ENCODE peak calls at places on chromosomes 1 and 21, in ten cellular contexts. X, P, H, T, W, Q, L, S, I and Y are unnamed samples.

GRCh38 chr1:150281221-150281757 is 1.1 kb upstream of the CIART start:
- DNase-seq in X (peak; percentile 68), P (peak; percentile 45), H (peak; percentile 81), T (peak; percentile 43), W (peak; percentile 82), Q (peak; percentile 78), L (peak; percentile 84), S (peak; percentile 76), I (peak; percentile 69), Y (peak; percentile 77)

GRCh38 chr21:31326478-31327247 is 17.4 kb downstream of the TIAM1 start:
- DNase-seq in X (no peak), P (no peak), H (no peak), T (no peak), W (no peak), Q (peak; percentile 57), L (no peak), S (no peak), I (no peak), Y (no peak)

GRCh38 chr1:156282143-156282478 is 514 bp downstream of the SMG5 start:
- DNase-seq in X (no peak), P (no peak), H (peak; percentile 74), T (no peak), W (no peak), Q (no peak), L (no peak), S (peak; percentile 55), I (no peak), Y (no peak)

GRCh38 chr1:19468397-19468956 is 16.9 kb downstream of the CAPZB start:
- DNase-seq in X (peak; percentile 30), P (no peak), H (no peak), T (no peak), W (no peak), Q (no peak), L (peak; percentile 49), S (no peak), I (no peak), Y (no peak)

GRCh38 chr1:115507256-115507589 is 134.5 kb upstream of the VANGL1 start:
- DNase-seq in X (peak; percentile 1), P (no peak), H (peak; percentile 9), T (no peak), W (peak; percentile 28), Q (peak; percentile 68), L (peak; percentile 50), S (peak; percentile 49), I (peak; percentile 59), Y (peak; percentile 62)

GRCh38 chr1:172383541-172383940 is 36.9 kb upstream of the C1orf105 start:
- DNase-seq in X (no peak), P (no peak), H (no peak), T (no peak), W (no peak), Q (peak; percentile 66), L (peak; percentile 63), S (no peak), I (no peak), Y (peak; percentile 74)

GRCh38 chr1:190175320-190175719 is 302.3 kb downstream of the BRINP3 start:
- DNase-seq in X (no peak), P (no peak), H (no peak), T (no peak), W (no peak), Q (no peak), L (no peak), S (no peak), I (no peak), Y (peak; percentile 4)

GRCh38 chr1:67831850-67832513 is 1.3 kb downstream of the GNG12 start:
- DNase-seq in X (no peak), P (peak; percentile 48), H (peak; percentile 86), T (peak; percentile 55), W (peak; percentile 57), Q (peak; percentile 77), L (peak; percentile 84), S (peak; percentile 69), I (no peak), Y (peak; percentile 83)

GRCh38 chr1:48692235-48692634 is 84.5 kb downstream of the BEND5 start:
- DNase-seq in X (no peak), P (no peak), H (no peak), T (no peak), W (no peak), Q (no peak), L (no peak), S (no peak), I (no peak), Y (no peak)

GRCh38 chr1:33182452-33182851 is 609 bp upstream of the TRIM62 start:
- DNase-seq in X (no peak), P (no peak), H (peak; percentile 75), T (no peak), W (peak; percentile 56), Q (peak; percentile 75), L (no peak), S (peak; percentile 58), I (no peak), Y (peak; percentile 68)

GRCh38 chr1:35120458-35121133 is 41.4 kb downstream of the ZMYM1 start:
- DNase-seq in X (no peak), P (no peak), H (peak; percentile 77), T (no peak), W (no peak), Q (peak; percentile 45), L (no peak), S (no peak), I (no peak), Y (peak; percentile 40)

GRCh38 chr1:109850194-109850593 is 60.5 kb upstream of the CSF1 start:
- DNase-seq in X (no peak), P (no peak), H (no peak), T (no peak), W (no peak), Q (no peak), L (no peak), S (no peak), I (no peak), Y (no peak)

GRCh38 chr1:66333463-66334232 is 200.3 kb upstream of the SGIP1 start:
- DNase-seq in X (no peak), P (no peak), H (no peak), T (no peak), W (no peak), Q (peak; percentile 67), L (no peak), S (no peak), I (no peak), Y (peak; percentile 42)

GRCh38 chr1:2921970-2922686 is 99.1 kb upstream of the ACTRT2 start:
- DNase-seq in X (peak; percentile 5), P (peak; percentile 24), H (peak; percentile 12), T (no peak), W (peak; percentile 10), Q (no peak), L (no peak), S (no peak), I (no peak), Y (no peak)

GRCh38 chr1:108747128-108747827 is 804 bp downstream of the STXBP3 start:
- DNase-seq in X (peak; percentile 8), P (peak; percentile 67), H (peak; percentile 89), T (peak; percentile 58), W (peak; percentile 77), Q (peak; percentile 88), L (peak; percentile 83), S (peak; percentile 77), I (peak; percentile 40), Y (peak; percentile 89)

GRCh38 chr21:41500931-41501381 is 7.0 kb downstream of the TMPRSS2 start:
- DNase-seq in X (no peak), P (no peak), H (no peak), T (no peak), W (no peak), Q (no peak), L (no peak), S (no peak), I (no peak), Y (no peak)

GRCh38 chr1:30106125-30106524 is 617.3 kb downstream of the MATN1 start:
- DNase-seq in X (peak; percentile 25), P (peak; percentile 48), H (peak; percentile 6), T (no peak), W (no peak), Q (peak; percentile 50), L (peak; percentile 2), S (peak; percentile 14), I (peak; percentile 78), Y (peak; percentile 12)